ENCODE peak calls at places on chromosomes 11 and 22, in eight cellular contexts. K, L, Y, Q, J, P, Z and H are unnamed samples.

GRCh38 chr11:2442554-2442953 is 1.8 kb downstream of the TRPM5 start:
- DNase-seq in Y (no peak), K (no peak), Z (peak), P (no peak), J (no peak), L (peak), Q (no peak), H (no peak)

GRCh38 chr11:15969281-15969680 is 387.1 kb downstream of the SOX6 start:
- DNase-seq in Z (peak), Q (no peak), L (no peak), J (peak), Y (no peak), P (no peak), K (peak), H (no peak)

GRCh38 chr11:123214396-123214795 is 19.3 kb upstream of the CLMP start:
- DNase-seq in Q (no peak), Z (no peak), L (no peak), K (no peak), P (no peak), Y (no peak), J (no peak), H (no peak)

GRCh38 chr22:41469218-41469851 is 418 bp downstream of the ACO2 start:
- DNase-seq in L (no peak), Y (no peak), J (no peak), K (no peak), Z (no peak), P (no peak), Q (no peak), H (no peak)

GRCh38 chr22:27348634-27349033 is 452.9 kb downstream of the MN1 start:
- DNase-seq in J (no peak), Z (no peak), K (no peak), P (no peak), Q (no peak), L (no peak), Y (no peak), H (no peak)

GRCh38 chr11:32107647-32108046 is 16.8 kb downstream of the RCN1 start:
- DNase-seq in J (no peak), Z (no peak), Q (no peak), K (no peak), Y (no peak), L (no peak), P (no peak), H (no peak)

GRCh38 chr11:120863359-120863758 is 160.5 kb upstream of the TBCEL start:
- DNase-seq in Q (no peak), L (no peak), K (no peak), Z (no peak), Y (no peak), P (no peak), J (no peak), H (no peak)

GRCh38 chr11:112281776-112282175 is 21.1 kb upstream of the PLET1 start:
- DNase-seq in K (no peak), P (no peak), L (no peak), Z (no peak), J (no peak), Q (no peak), Y (no peak), H (no peak)

GRCh38 chr11:1511937-1512496 is 25.4 kb upstream of the MOB2 start:
- DNase-seq in Z (no peak), P (no peak), J (no peak), L (peak), Y (no peak), Q (no peak), K (no peak), H (no peak)

GRCh38 chr22:46390652-46391301 is 55.3 kb downstream of the TRMU start:
- DNase-seq in Z (peak), P (no peak), L (no peak), Y (no peak), J (no peak), K (peak), Q (no peak), H (no peak)

GRCh38 chr11:67167086-67167485 is 48.0 kb downstream of the KDM2A start:
- DNase-seq in Y (no peak), Q (no peak), L (no peak), P (no peak), K (no peak), J (no peak), Z (no peak), H (no peak)

GRCh38 chr11:15800121-15800800 is 556.1 kb downstream of the SOX6 start:
- DNase-seq in Z (peak), J (no peak), Q (no peak), L (no peak), P (peak), K (peak), Y (no peak), H (peak)

GRCh38 chr11:84117394-84117793 is 831.2 kb upstream of the CCDC90B start:
- DNase-seq in Q (no peak), J (no peak), K (no peak), P (no peak), Z (no peak), L (no peak), Y (no peak), H (no peak)

GRCh38 chr11:104572279-104572678 is 326.0 kb downstream of the CASP12 start:
- DNase-seq in Q (no peak), P (no peak), Y (no peak), J (no peak), L (no peak), K (no peak), Z (no peak), H (no peak)

GRCh38 chr11:78427615-78428272 is 10.1 kb upstream of the GAB2 start:
- DNase-seq in Y (no peak), P (no peak), Q (no peak), L (no peak), J (peak), K (no peak), Z (no peak), H (no peak)

GRCh38 chr22:46293591-46294260 is 2.9 kb upstream of the GTSE1 start:
- DNase-seq in Y (no peak), K (peak), Z (peak), J (no peak), P (no peak), L (no peak), Q (no peak), H (no peak)

GRCh38 chr11:6992457-6993431 is 27.4 kb downstream of the ZNF214 start:
- DNase-seq in L (no peak), P (no peak), Z (no peak), Y (no peak), K (no peak), J (no peak), Q (no peak), H (no peak)

GRCh38 chr11:62108971-62109391 is 14.8 kb upstream of the INCENP start:
- DNase-seq in J (no peak), K (peak), Y (no peak), Q (no peak), Z (no peak), P (no peak), L (no peak), H (no peak)

GRCh38 chr11:41246399-41246745 is 213.1 kb downstream of the LRRC4C start:
- DNase-seq in Y (no peak), L (no peak), Q (no peak), K (no peak), J (no peak), Z (no peak), P (no peak), H (no peak)

GRCh38 chr11:98772799-98773198 is 247.9 kb upstream of the CNTN5 start:
- DNase-seq in P (no peak), L (no peak), J (no peak), Q (no peak), K (no peak), Y (no peak), Z (no peak), H (no peak)

GRCh38 chr11:33861366-33861765 is 30.5 kb downstream of the LMO2 start:
- DNase-seq in Z (no peak), Q (no peak), Y (no peak), L (no peak), J (no peak), K (no peak), P (no peak), H (no peak)

GRCh38 chr11:110297082-110297725 is 790 bp upstream of the RDX start:
- DNase-seq in Q (no peak), J (no peak), Y (no peak), L (no peak), Z (no peak), P (no peak), K (no peak), H (no peak)

GRCh38 chr22:32487021-32487420 is 12.4 kb downstream of the FBXO7 start:
- DNase-seq in J (no peak), Q (no peak), Y (no peak), L (no peak), P (no peak), Z (no peak), K (no peak), H (no peak)

GRCh38 chr22:29396126-29396525 is 7.8 kb upstream of the AP1B1 start:
- DNase-seq in Z (no peak), K (no peak), Y (no peak), Q (no peak), P (no peak), L (no peak), J (no peak), H (peak)